ENCODE peak calls at places on chromosome 12, in five cellular contexts. W is dorsolateral prefrontal cortex, H is cardiac muscle cell, C is fibroblast of villous mesenchyme, L is PC-3. E is an unnamed sample.

GRCh38 chr12:21910642-21911041 is 30.6 kb downstream of the ABCC9 start:
- DNase-seq in W (no peak), H (no peak), C (no peak), L (no peak), E (no peak)

GRCh38 chr12:29428630-29429029 is 47.7 kb upstream of the ERGIC2 start:
- DNase-seq in W (no peak), H (peak), C (peak), L (peak), E (peak)

GRCh38 chr12:71640316-71640715 is 23.3 kb downstream of the ZFC3H1 start:
- DNase-seq in W (no peak), H (no peak), C (no peak), L (no peak), E (no peak)

GRCh38 chr12:68482660-68483059 is 128.0 kb upstream of the RAP1B start:
- DNase-seq in W (no peak), H (no peak), C (no peak), L (no peak), E (no peak)

GRCh38 chr12:57010627-57011224 is 4.4 kb upstream of the ZBTB39 start:
- DNase-seq in W (no peak), H (no peak), C (no peak), L (no peak), E (no peak)

GRCh38 chr12:132487311-132487741 is 2.6 kb upstream of the FBRSL1 start:
- DNase-seq in W (no peak), H (no peak), C (no peak), L (no peak), E (no peak)

GRCh38 chr12:6465467-6466183 is 4.9 kb downstream of the VAMP1 start:
- DNase-seq in W (peak), H (peak), C (peak), L (peak), E (peak)

GRCh38 chr12:15966426-15966825 is 55.3 kb downstream of the DERA start:
- DNase-seq in W (no peak), H (peak), C (no peak), L (peak), E (peak)

GRCh38 chr12:74537126-74537706 is 419 bp upstream of the ATXN7L3B start:
- DNase-seq in W (no peak), H (peak), C (peak), L (peak), E (peak)

GRCh38 chr12:6647083-6647604 is at the start of gene ACRBP:
- DNase-seq in W (peak), H (peak), C (peak), L (no peak), E (peak)

GRCh38 chr12:44875954-44876553 is at the start of gene NELL2:
- DNase-seq in W (peak), H (peak), C (no peak), L (peak), E (peak)

GRCh38 chr12:104805186-104805585 is 152.9 kb downstream of the SLC41A2 start:
- DNase-seq in W (no peak), H (peak), C (peak), L (peak), E (peak)

GRCh38 chr12:9587903-9588600 is 19.7 kb downstream of the KLRB1 start:
- DNase-seq in W (no peak), H (no peak), C (no peak), L (no peak), E (no peak)

GRCh38 chr12:85630851-85631250 is 205.4 kb downstream of the RASSF9 start:
- DNase-seq in W (no peak), H (no peak), C (no peak), L (peak), E (peak)

GRCh38 chr12:80493466-80493865 is 49.4 kb downstream of the PTPRQ start:
- DNase-seq in W (no peak), H (no peak), C (no peak), L (no peak), E (no peak)

GRCh38 chr12:7608184-7608911 is 57.4 kb downstream of the APOBEC1 start:
- DNase-seq in W (no peak), H (no peak), C (no peak), L (no peak), E (no peak)

GRCh38 chr12:59115526-59115925 is 195.2 kb upstream of the LRIG3 start:
- DNase-seq in W (no peak), H (no peak), C (peak), L (no peak), E (peak)

GRCh38 chr12:84375472-84375871 is 537.1 kb downstream of the SLC6A15 start:
- DNase-seq in W (no peak), H (no peak), C (peak), L (peak), E (peak)

GRCh38 chr12:19120795-19121194 is 8.7 kb upstream of the PLEKHA5 start:
- DNase-seq in W (no peak), H (no peak), C (no peak), L (peak), E (peak)

GRCh38 chr12:49298160-49298559 is 3.2 kb downstream of the PRPH start:
- DNase-seq in W (no peak), H (no peak), C (no peak), L (peak), E (no peak)

GRCh38 chr12:24039113-24039525 is 89.6 kb upstream of the SOX5 start:
- DNase-seq in W (no peak), H (peak), C (peak), L (peak), E (peak)

GRCh38 chr12:120529641-120530314 is 820 bp upstream of the COQ5 start:
- DNase-seq in W (no peak), H (peak), C (peak), L (peak), E (peak)

GRCh38 chr12:54024127-54024526 is 4.1 kb upstream of the HOXC6 start:
- DNase-seq in W (no peak), H (no peak), C (no peak), L (no peak), E (no peak)

GRCh38 chr12:119432935-119433334 is 98.4 kb downstream of the CCDC60 start:
- DNase-seq in W (no peak), H (no peak), C (no peak), L (no peak), E (no peak)

GRCh38 chr12:29415111-29415510 is 34.1 kb upstream of the ERGIC2 start:
- DNase-seq in W (no peak), H (no peak), C (no peak), L (no peak), E (no peak)

GRCh38 chr12:121107681-121108080 is 25.0 kb upstream of the P2RX7 start:
- DNase-seq in W (no peak), H (peak), C (no peak), L (no peak), E (no peak)

GRCh38 chr12:106342397-106343212 is 14.9 kb upstream of the POLR3B start:
- DNase-seq in W (no peak), H (peak), C (peak), L (peak), E (peak)

GRCh38 chr12:6829532-6830220 is 1.5 kb downstream of the P3H3 start:
- DNase-seq in W (peak), H (no peak), C (peak), L (no peak), E (peak)

GRCh38 chr12:14614704-14615121 is 47.0 kb upstream of the PLBD1 start:
- DNase-seq in W (no peak), H (no peak), C (no peak), L (no peak), E (no peak)

GRCh38 chr12:49893753-49894752 is 9.6 kb downstream of the FAIM2 start:
- DNase-seq in W (no peak), H (peak), C (peak), L (peak), E (peak)

GRCh38 chr12:13592063-13592942 is 389.1 kb downstream of the GRIN2B start:
- DNase-seq in W (no peak), H (peak), C (no peak), L (no peak), E (no peak)

GRCh38 chr12:7144414-7145120 is 14.4 kb downstream of the CLSTN3 start:
- DNase-seq in W (no peak), H (peak), C (peak), L (peak), E (peak)

GRCh38 chr12:3732901-3733300 is 20.0 kb downstream of the CRACR2A start:
- DNase-seq in W (no peak), H (no peak), C (no peak), L (peak), E (no peak)

GRCh38 chr12:56282030-56282429 is 15.3 kb downstream of the COQ10A start:
- DNase-seq in W (no peak), H (no peak), C (no peak), L (no peak), E (no peak)

GRCh38 chr12:44457465-44457864 is 418.6 kb downstream of the NELL2 start:
- DNase-seq in W (no peak), H (no peak), C (no peak), L (no peak), E (no peak)

GRCh38 chr12:66716522-66716921 is 37.6 kb upstream of the GRIP1 start:
- DNase-seq in W (no peak), H (no peak), C (no peak), L (no peak), E (no peak)

GRCh38 chr12:62603811-62604098 is 137.1 kb downstream of the MON2 start:
- DNase-seq in W (no peak), H (no peak), C (no peak), L (no peak), E (no peak)

GRCh38 chr12:62604856-62605255 is 138.2 kb downstream of the MON2 start:
- DNase-seq in W (no peak), H (peak), C (peak), L (no peak), E (peak)

GRCh38 chr12:62603061-62603810 is 136.6 kb downstream of the MON2 start:
- DNase-seq in W (peak), H (peak), C (peak), L (peak), E (peak)

GRCh38 chr12:62605972-62606371 is 139.3 kb downstream of the MON2 start:
- DNase-seq in W (no peak), H (no peak), C (no peak), L (no peak), E (no peak)

DNA sequence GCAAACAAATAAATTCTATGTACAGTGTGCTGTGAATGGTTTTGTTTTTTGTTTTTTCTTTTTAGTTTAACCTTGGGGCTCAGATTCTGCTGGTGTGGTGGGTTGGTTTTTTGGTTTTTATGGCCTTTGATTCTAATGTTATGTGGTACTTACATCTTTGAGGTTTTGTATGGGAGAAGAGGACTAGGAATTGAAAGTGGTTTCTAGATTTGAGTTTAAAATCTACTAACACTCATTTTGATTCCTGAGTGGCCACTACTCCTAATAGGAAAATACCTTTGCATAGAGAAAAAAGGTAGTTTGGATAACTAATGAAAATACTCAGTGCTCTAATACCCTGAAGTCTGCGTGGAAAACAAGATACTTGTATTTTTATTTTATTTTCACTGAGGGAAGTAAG is 137.7 kb downstream of the MON2 start:
- DNase-seq in W (no peak), H (no peak), C (peak), L (no peak), E (no peak)
- TF ChIP-seq CTCF in W (no peak), H (no peak), C (no peak), L (no peak), E (no peak)

DNA sequence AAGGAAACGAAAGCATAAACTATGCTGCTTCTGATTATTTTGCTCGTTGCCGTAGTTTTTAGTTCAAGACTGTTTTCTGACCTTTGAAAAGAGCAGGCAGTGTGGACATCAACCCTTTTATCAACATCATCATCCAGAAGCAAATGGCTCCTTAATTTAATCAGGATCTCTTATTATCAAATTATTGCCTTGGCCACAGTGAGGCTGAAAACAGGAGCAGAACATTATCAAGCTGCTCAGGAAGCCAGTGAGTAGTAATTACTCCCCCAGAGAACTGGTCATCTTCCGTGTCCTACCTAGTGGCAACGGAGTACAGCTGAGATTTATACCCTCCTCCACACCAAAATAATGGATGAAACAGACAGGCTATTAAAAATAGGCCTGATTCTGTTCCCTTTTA is 2.2 kb upstream of the DIABLO start:
- DNase-seq in W (no peak), H (no peak), C (no peak), L (no peak), E (no peak)
- H3K4me3 ChIP-seq in W (no peak), H (no peak), C (no peak), L (no peak), E (no peak)

GRCh38 chr12:40375076-40375475 is 150.3 kb downstream of the LRRK2 start:
- DNase-seq in W (no peak), H (peak), C (peak), L (peak), E (peak)
- TF ChIP-seq CTCF in W (no peak), H (peak), C (no peak), L (peak), E (peak)

DNA sequence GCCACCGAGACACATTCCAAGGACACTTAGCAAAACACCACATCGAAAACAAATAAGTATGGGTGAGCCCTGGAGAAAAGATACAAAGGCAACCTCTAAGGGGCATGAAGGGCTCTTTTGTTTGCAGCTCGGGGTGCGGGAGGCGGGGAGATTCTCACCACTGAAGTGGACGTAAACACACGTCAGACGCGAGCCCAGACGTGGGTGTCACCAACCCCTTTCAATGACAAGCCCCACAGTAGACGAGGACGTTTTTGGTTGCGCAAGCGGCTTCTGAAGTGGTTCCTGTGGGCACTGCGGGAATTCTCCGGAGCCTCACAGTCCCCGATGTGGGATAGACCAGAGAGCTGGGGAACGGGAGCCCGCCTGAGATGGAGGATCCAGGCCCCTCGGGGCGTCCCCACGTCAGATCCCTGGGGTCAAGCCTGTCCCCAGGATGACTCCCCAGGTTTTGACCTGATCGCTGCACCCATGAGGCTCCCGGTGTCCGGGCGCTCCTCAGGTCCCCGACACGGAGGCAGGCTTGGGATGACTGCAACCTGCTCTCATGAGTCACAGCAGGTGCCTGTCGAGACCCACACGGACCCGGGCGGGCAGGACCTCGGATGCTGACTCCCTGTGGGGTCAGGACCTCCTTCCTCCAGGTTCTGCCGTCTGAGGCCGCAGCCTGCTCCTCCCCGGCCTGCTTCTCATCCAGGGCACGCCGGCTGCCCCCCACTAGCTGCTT is 20.3 kb upstream of the ADGRD1 start:
- DNase-seq in W (no peak), H (no peak), C (no peak), L (no peak), E (no peak)
- H3K4me3 ChIP-seq in W (no peak), H (no peak), C (no peak), L (no peak), E (no peak)

DNA sequence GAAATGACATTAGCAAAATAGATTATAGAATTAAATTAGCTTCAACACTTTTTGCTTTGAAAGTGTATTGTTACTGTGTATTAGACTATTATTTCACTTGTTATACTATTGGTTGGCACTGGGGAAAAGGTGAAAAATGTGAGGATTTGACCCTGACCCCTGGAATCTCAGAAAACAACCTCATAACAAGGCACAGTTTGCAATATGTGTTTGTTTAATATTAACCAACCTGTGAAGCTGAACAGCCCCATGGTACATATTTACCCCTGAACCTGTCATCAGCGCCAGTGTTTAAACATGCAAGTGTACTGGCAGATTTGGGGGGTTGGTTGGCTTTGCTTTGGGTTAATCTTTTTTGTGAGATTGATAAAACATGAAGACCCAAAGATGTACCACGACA is 11.7 kb downstream of the SLC38A4 start:
- DNase-seq in W (no peak), H (no peak), C (no peak), L (no peak), E (no peak)
- TF ChIP-seq CTCF in W (no peak), H (no peak), C (no peak), L (no peak), E (no peak)

GRCh38 chr12:25552681-25553080 is 402 bp downstream of the LMNTD1 start:
- DNase-seq in W (no peak), H (no peak), C (peak), L (no peak), E (peak)
- H3K4me3 ChIP-seq in W (no peak), H (no peak), C (no peak), L (no peak), E (no peak)